ENCODE peak calls at places on chromosomes 5 and 9, in ten cellular contexts. O, B, A, L, W, C, X, E, R and M are unnamed samples.

GRCh38 chr5:58056546-58056945 is 403.3 kb downstream of the PLK2 start:
- DNase-seq in O (no peak), B (no peak), A (peak; percentile 20), L (peak; percentile 37), W (no peak), C (no peak), X (no peak), E (no peak), R (no peak), M (no peak)

GRCh38 chr5:113215401-113216060 is 219.3 kb downstream of the TSSK1B start:
- DNase-seq in O (no peak), B (no peak), A (no peak), L (no peak), W (no peak), C (no peak), X (no peak), E (no peak), R (no peak), M (no peak)

GRCh38 chr5:76763136-76763535 is 47.2 kb downstream of the F2R start:
- DNase-seq in O (no peak), B (no peak), A (no peak), L (no peak), W (no peak), C (no peak), X (no peak), E (no peak), R (peak; percentile 48), M (no peak)

GRCh38 chr5:159094745-159095144 is 5.0 kb downstream of the EBF1 start:
- DNase-seq in O (peak; percentile 66), B (peak; percentile 30), A (peak; percentile 87), L (peak; percentile 22), W (no peak), C (peak; percentile 17), X (no peak), E (peak; percentile 91), R (peak; percentile 28), M (no peak)

GRCh38 chr9:105198763-105199339 is 45.6 kb upstream of the SLC44A1 start:
- DNase-seq in O (no peak), B (no peak), A (no peak), L (no peak), W (no peak), C (no peak), X (no peak), E (no peak), R (no peak), M (no peak)

GRCh38 chr9:119963798-119964372 is 594.6 kb upstream of the BRINP1 start:
- DNase-seq in O (no peak), B (no peak), A (peak; percentile 86), L (peak; percentile 74), W (no peak), C (peak; percentile 78), X (no peak), E (no peak), R (no peak), M (no peak)

GRCh38 chr5:133466551-133467324 is 145.6 kb downstream of the FSTL4 start:
- DNase-seq in O (no peak), B (no peak), A (no peak), L (no peak), W (no peak), C (no peak), X (no peak), E (peak; percentile 38), R (no peak), M (no peak)

GRCh38 chr5:106399381-106399780 is 1271.4 kb downstream of the EFNA5 start:
- DNase-seq in O (no peak), B (no peak), A (peak; percentile 54), L (peak; percentile 60), W (no peak), C (no peak), X (no peak), E (no peak), R (no peak), M (no peak)